ENCODE peak calls at places on chromosomes 2 and 18, in six cellular contexts. K is prostate gland, Y is tibial nerve, I is ovary, Q is endothelial cell of umbilical vein, O is IMR-90. H is an unnamed sample.

GRCh38 chr2:178506524-178506923 is 26.3 kb downstream of the PLEKHA3 start:
- DNase-seq in Y (no peak), O (no peak), K (no peak), I (no peak), Q (no peak), H (no peak)

GRCh38 chr2:98134138-98134537 is 47.2 kb downstream of the VWA3B start:
- DNase-seq in K (no peak), Q (peak), O (no peak), Y (no peak), I (no peak), H (no peak)

GRCh38 chr2:8515864-8516533 is 165.9 kb upstream of the ID2 start:
- DNase-seq in O (no peak), K (no peak), Q (no peak), I (no peak), Y (no peak), H (no peak)

GRCh38 chr18:44715841-44716240 is 35.2 kb downstream of the SETBP1 start:
- DNase-seq in I (no peak), Y (no peak), O (no peak), K (no peak), Q (no peak), H (no peak)

GRCh38 chr2:215899111-215900074 is 114.0 kb downstream of the MREG start:
- DNase-seq in Y (no peak), Q (no peak), O (peak), I (no peak), K (no peak), H (no peak)

GRCh38 chr18:26059357-26059756 is 31.1 kb downstream of the SS18 start:
- DNase-seq in Q (no peak), Y (no peak), I (no peak), K (no peak), O (no peak), H (no peak)

GRCh38 chr2:70934981-70935380 is 719 bp upstream of the ATP6V1B1 start:
- DNase-seq in Q (no peak), I (no peak), K (no peak), Y (no peak), O (no peak), H (no peak)

GRCh38 chr2:163655672-163656071 is 80.1 kb downstream of the FIGN start:
- DNase-seq in Y (no peak), Q (no peak), K (no peak), O (no peak), I (no peak), H (no peak)

GRCh38 chr2:144914622-144915230 is 394.8 kb upstream of the ZEB2 start:
- DNase-seq in K (no peak), O (peak), Q (no peak), I (no peak), Y (no peak), H (no peak)

GRCh38 chr2:71512386-71512785 is 59.0 kb downstream of the DYSF start:
- DNase-seq in K (no peak), O (no peak), I (no peak), Q (no peak), Y (no peak), H (no peak)

GRCh38 chr2:110104025-110104771 is 11.4 kb downstream of the MALL start:
- DNase-seq in O (no peak), K (no peak), Q (no peak), Y (no peak), I (no peak), H (no peak)

GRCh38 chr2:13260401-13260800 is 543.7 kb downstream of the TRIB2 start:
- DNase-seq in O (no peak), K (no peak), Y (no peak), Q (no peak), I (no peak), H (no peak)

GRCh38 chr2:102753563-102754159 is 8.2 kb upstream of the TMEM182 start:
- DNase-seq in Q (peak), I (no peak), O (peak), Y (no peak), K (peak), H (peak)

GRCh38 chr2:158042245-158042644 is 59.4 kb upstream of the UPP2 start:
- DNase-seq in I (no peak), K (no peak), O (no peak), Q (no peak), Y (no peak), H (no peak)

GRCh38 chr2:234256516-234256915 is 206.0 kb downstream of the SPP2 start:
- DNase-seq in O (no peak), K (no peak), I (no peak), Q (no peak), Y (no peak), H (no peak)

GRCh38 chr2:136801628-136802027 is 36.3 kb downstream of the THSD7B start:
- DNase-seq in Y (no peak), I (no peak), K (no peak), O (no peak), Q (no peak), H (no peak)

GRCh38 chr2:119650971-119651370 is 28.0 kb upstream of the TMEM177 start:
- DNase-seq in O (no peak), Y (no peak), Q (no peak), I (no peak), K (no peak), H (no peak)

GRCh38 chr2:11155326-11156059 is at the start of gene SLC66A3:
- DNase-seq in Q (peak), O (peak), Y (no peak), I (no peak), K (no peak), H (no peak)

GRCh38 chr2:57862153-57862552 is 184.5 kb upstream of the VRK2 start:
- DNase-seq in I (no peak), O (no peak), Y (no peak), K (no peak), Q (no peak), H (no peak)
- H3K27ac ChIP-seq in I (no peak), O (no peak), Y (no peak), K (no peak), Q (no peak), H (no peak)

GRCh38 chr2:229586746-229587705 is 127.3 kb downstream of the DNER start:
- DNase-seq in Q (peak), I (peak), Y (peak), K (peak), O (peak), H (peak)
- TF ChIP-seq POLR2A in Q (no peak), I (no peak), Y (no peak), K (no peak), O (no peak), H (no peak)

GRCh38 chr2:180705551-180705950 is 274.9 kb upstream of the UBE2E3 start:
- DNase-seq in I (no peak), Q (no peak), Y (no peak), O (peak), K (no peak), H (no peak)

GRCh38 chr2:180706694-180707093 is 273.7 kb upstream of the UBE2E3 start:
- DNase-seq in K (no peak), I (no peak), Q (no peak), O (no peak), Y (no peak), H (no peak)

GRCh38 chr2:180707867-180708205 is 272.6 kb upstream of the UBE2E3 start:
- DNase-seq in K (no peak), Q (peak), Y (no peak), I (no peak), O (peak), H (no peak)

GRCh38 chr2:180707175-180707866 is 273.1 kb upstream of the UBE2E3 start:
- DNase-seq in Q (no peak), O (no peak), I (no peak), K (no peak), Y (no peak), H (no peak)

DNA sequence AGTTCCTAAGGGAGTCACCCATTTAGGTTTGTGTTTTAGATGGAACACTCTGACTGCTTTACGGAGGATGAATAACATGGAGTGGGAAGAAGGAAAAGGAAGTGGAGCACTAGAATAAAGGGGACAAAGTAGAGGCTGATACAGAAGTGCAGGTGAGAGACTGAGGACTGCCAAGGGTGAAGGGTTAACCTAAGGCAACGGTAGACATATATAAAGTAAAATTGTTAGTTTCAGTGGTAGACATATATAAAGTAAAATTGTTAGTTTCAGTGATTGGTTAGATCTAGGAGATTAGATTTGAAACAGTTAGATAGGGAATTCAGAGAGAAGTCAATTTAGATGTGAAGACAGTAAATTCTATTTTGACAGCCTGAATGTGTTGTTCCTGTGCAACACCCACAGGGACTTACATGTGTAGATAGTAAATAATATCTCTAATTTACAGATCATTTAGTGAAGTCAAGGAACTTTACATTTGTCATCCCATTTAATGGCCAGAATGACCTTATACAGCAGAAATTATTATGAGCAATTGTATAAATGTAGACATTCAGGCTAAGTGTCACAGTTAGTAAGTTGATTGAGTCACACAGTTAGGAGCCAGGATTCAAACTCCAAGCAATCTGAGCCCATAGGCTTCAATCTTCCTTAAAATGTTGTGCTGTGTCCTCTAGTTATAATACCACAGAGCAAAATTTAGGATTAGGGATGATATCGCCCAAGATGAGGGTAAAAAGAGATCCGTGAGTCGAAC is 270.8 kb upstream of the UBE2E3 start:
- DNase-seq in I (no peak), Y (no peak), O (no peak), K (no peak), Q (no peak), H (no peak)
- H3K27ac ChIP-seq in I (no peak), Y (no peak), O (no peak), K (no peak), Q (no peak), H (no peak)

DNA sequence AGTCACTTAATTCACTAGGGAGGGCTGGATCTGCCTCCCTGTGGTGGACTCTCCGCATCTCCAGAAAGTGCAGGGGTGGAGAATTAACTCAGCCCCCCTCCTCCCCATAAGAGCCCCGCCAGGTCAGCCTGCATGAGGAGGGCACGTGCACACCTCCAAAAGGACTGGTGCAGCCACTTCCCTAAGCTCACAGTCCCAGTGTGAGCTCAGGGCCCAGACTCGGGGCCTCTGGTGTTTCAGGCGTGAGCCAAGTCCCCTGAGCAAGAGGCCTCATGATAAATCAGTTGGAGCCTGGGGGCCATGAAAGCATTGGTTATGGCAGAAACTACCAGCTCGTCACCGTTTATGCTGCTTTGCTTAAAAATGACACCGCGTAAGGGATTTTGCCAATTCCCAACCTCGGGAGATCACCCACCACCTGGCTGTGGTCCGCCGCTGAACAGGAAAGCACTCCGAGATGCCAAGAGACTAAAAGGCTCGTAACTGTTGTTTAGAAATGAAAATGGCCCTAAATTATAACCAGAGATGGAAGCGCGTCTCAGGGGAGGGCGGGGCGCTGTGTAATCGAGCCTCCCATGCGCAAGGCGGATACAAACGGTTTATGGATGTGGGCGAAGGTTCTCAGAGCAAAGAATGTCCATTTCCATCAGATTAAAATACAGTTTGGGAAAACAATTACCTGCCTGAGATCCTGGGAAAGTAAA is 141.6 kb downstream of the BCL2 start:
- DNase-seq in I (no peak), K (peak), O (no peak), Q (no peak), Y (peak), H (peak)
- TF ChIP-seq POLR2A in I (no peak), K (no peak), O (no peak), Q (no peak), Y (no peak), H (no peak)

DNA sequence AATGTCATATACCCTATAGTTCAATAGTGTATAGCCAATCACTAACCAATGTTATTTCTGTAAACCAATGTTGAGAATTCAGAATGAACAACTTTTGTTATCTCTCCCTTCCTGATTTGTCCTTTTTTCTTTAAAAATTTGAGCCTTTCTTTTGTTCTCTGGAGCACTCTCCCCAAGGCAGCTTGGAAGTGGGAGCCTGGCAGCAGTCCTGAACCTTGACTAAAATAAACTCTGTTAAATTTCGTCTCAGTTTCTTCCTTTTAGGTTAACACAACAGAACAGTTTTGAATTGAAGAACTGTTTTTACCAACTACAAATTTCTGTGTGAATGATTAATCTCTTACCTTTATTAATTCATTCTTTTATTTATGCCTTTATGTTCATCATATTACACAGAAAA is 35.9 kb downstream of the CD302 start:
- DNase-seq in O (no peak), I (no peak), Q (no peak), K (no peak), Y (no peak), H (no peak)
- H3K27ac ChIP-seq in O (no peak), I (no peak), Q (no peak), K (no peak), Y (no peak), H (no peak)

GRCh38 chr2:85437488-85438290 is 19.2 kb downstream of the SH2D6 start:
- DNase-seq in K (peak), O (peak), I (peak), Q (peak), Y (peak), H (peak)
- TF ChIP-seq POLR2A in K (peak), O (peak), I (peak), Q (peak), Y (peak), H (peak)

GRCh38 chr2:174012347-174013309 is 47.5 kb upstream of the SP3 start:
- DNase-seq in K (peak), O (no peak), I (peak), Q (peak), Y (peak), H (peak)

GRCh38 chr2:174014699-174015070 is 49.5 kb upstream of the SP3 start:
- DNase-seq in O (no peak), K (no peak), I (no peak), Q (no peak), Y (no peak), H (no peak)

GRCh38 chr2:174013310-174013751 is 48.2 kb upstream of the SP3 start:
- DNase-seq in K (no peak), O (no peak), I (peak), Y (peak), Q (peak), H (no peak)

GRCh38 chr2:174015428-174015827 is 50.3 kb upstream of the SP3 start:
- DNase-seq in O (no peak), Y (no peak), Q (no peak), K (no peak), I (no peak), H (no peak)

GRCh38 chr2:174014021-174014698 is 49.0 kb upstream of the SP3 start:
- DNase-seq in K (no peak), O (no peak), Y (no peak), I (no peak), Q (no peak), H (no peak)
- H3K27ac ChIP-seq in K (no peak), O (no peak), Y (peak), I (peak), Q (no peak), H (peak)

DNA sequence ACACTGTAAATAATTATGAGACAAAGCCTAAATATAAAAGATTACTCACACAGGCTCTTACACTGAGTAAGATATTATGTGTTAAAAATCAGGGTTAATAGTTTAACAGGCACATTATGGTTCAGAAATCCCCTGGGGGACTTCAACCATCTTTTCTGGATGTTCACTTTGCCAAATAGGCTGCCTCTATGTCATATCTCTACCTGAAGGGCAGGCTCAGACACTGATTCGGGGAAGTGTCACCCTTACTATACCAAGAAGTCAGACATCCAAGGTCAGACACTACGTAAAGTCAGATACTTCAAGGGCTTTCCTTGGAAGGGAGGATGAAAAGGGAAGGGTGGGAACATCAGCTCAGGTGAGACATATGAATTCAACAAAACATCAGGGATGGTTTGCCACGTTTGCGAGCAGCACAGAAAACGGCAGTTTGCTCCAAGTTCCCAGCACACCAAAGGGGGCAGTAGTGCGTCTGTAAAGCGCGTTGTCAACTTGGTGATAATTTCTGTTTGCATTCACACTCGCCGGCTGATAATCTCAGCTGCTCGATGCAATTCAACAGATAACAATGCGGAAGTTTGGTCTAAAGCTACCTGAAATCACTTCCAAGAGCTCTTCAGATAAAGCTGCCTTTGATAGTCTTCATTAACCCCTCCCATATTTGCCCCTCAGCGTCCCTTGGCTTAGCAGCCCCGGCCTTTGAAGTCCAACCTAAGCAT is 909 bp upstream of the RASGRP3 start:
- DNase-seq in Y (peak), O (peak), K (peak), I (peak), Q (peak), H (peak)
- TF ChIP-seq POLR2A in Y (no peak), O (no peak), K (no peak), I (no peak), Q (no peak), H (no peak)

H was measured in gastrocnemius medialis.